ENCODE peak calls at places on chromosomes 11 and 22, in five cellular contexts. G is putamen; E is GM12892; S is RWPE2; M is naive thymus-derived CD4-positive, alpha-beta T cell. V is an unnamed sample.

GRCh38 chr11:1864216-1864615 is 11.3 kb downstream of the LSP1 start:
- DNase-seq in G (no peak), E (no peak), S (no peak), M (no peak), V (no peak)

GRCh38 chr22:25437414-25438160 is 126.9 kb upstream of the GRK3 start:
- DNase-seq in G (no peak), E (no peak), S (no peak), M (no peak), V (no peak)

GRCh38 chr11:116506446-116506845 is 266.3 kb downstream of the BUD13 start:
- DNase-seq in G (no peak), E (no peak), S (no peak), M (no peak), V (no peak)

GRCh38 chr11:128500488-128500887 is 86.9 kb downstream of the ETS1 start:
- DNase-seq in G (no peak), E (no peak), S (no peak), M (peak), V (peak)

GRCh38 chr11:69682221-69682620 is 7.1 kb upstream of the LTO1 start:
- DNase-seq in G (no peak), E (no peak), S (no peak), M (no peak), V (no peak)

GRCh38 chr22:19565921-19566598 is 41.9 kb upstream of the CLDN5 start:
- DNase-seq in G (no peak), E (no peak), S (no peak), M (no peak), V (peak)

GRCh38 chr11:110327508-110327907 is 31.1 kb upstream of the RDX start:
- DNase-seq in G (no peak), E (no peak), S (no peak), M (no peak), V (no peak)

GRCh38 chr11:102724904-102725515 is at the start of gene MMP8:
- DNase-seq in G (no peak), E (no peak), S (no peak), M (no peak), V (no peak)